ENCODE peak calls at places on chromosomes 11 and 22, in nine cellular contexts. One of them, this sample, is unnamed.

GRCh38 chr11:22044126-22044525 is 148.8 kb upstream of the ANO5 start:
- DNase-seq in T follicular helper cell: no peak
- DNase-seq in IMR-90: no peak
- DNase-seq in substantia nigra: no peak
- DNase-seq in activated CD4-positive, alpha-beta T cell treated with anti-CD3 and anti-CD28 coated beads, Interleukin-2, amount 50 U/mL, for 48 hours: no peak
- DNase-seq in stimulated activated naive CD8-positive, alpha-beta T cell treated with anti-CD3 and anti-CD28 coated beads, Interleukin-15, amount 100 ng/mL, for 72 hours: no peak
- DNase-seq in CD8-positive, alpha-beta memory T cell: no peak
- DNase-seq in stimulated activated CD4-positive, alpha-beta T cell treated with anti-CD3 and anti-CD28 coated beads, Interleukin-1b, Interleukin-23, amount 100 ng/mL, for 1 hour: no peak
- DNase-seq in esophagus squamous epithelium: no peak
- DNase-seq in this sample: no peak

GRCh38 chr11:61701298-61701993 is 21.3 kb downstream of the DAGLA start:
- DNase-seq in T follicular helper cell: no peak
- DNase-seq in IMR-90: peak; percentile 16
- DNase-seq in substantia nigra: no peak
- DNase-seq in activated CD4-positive, alpha-beta T cell treated with anti-CD3 and anti-CD28 coated beads, Interleukin-2, amount 50 U/mL, for 48 hours: no peak
- DNase-seq in stimulated activated naive CD8-positive, alpha-beta T cell treated with anti-CD3 and anti-CD28 coated beads, Interleukin-15, amount 100 ng/mL, for 72 hours: no peak
- DNase-seq in CD8-positive, alpha-beta memory T cell: no peak
- DNase-seq in stimulated activated CD4-positive, alpha-beta T cell treated with anti-CD3 and anti-CD28 coated beads, Interleukin-1b, Interleukin-23, amount 100 ng/mL, for 1 hour: no peak
- DNase-seq in esophagus squamous epithelium: no peak
- DNase-seq in this sample: no peak

GRCh38 chr11:129281471-129282268 is 89.5 kb upstream of the ARHGAP32 start:
- DNase-seq in T follicular helper cell: no peak
- DNase-seq in IMR-90: no peak
- DNase-seq in substantia nigra: no peak
- DNase-seq in activated CD4-positive, alpha-beta T cell treated with anti-CD3 and anti-CD28 coated beads, Interleukin-2, amount 50 U/mL, for 48 hours: no peak
- DNase-seq in stimulated activated naive CD8-positive, alpha-beta T cell treated with anti-CD3 and anti-CD28 coated beads, Interleukin-15, amount 100 ng/mL, for 72 hours: no peak
- DNase-seq in CD8-positive, alpha-beta memory T cell: no peak
- DNase-seq in stimulated activated CD4-positive, alpha-beta T cell treated with anti-CD3 and anti-CD28 coated beads, Interleukin-1b, Interleukin-23, amount 100 ng/mL, for 1 hour: no peak
- DNase-seq in esophagus squamous epithelium: no peak
- DNase-seq in this sample: no peak

GRCh38 chr22:17774206-17774927 is at the start of gene BID:
- DNase-seq in T follicular helper cell: peak; percentile 24
- DNase-seq in IMR-90: peak; percentile 17
- DNase-seq in substantia nigra: no peak
- DNase-seq in activated CD4-positive, alpha-beta T cell treated with anti-CD3 and anti-CD28 coated beads, Interleukin-2, amount 50 U/mL, for 48 hours: peak; percentile 39
- DNase-seq in stimulated activated naive CD8-positive, alpha-beta T cell treated with anti-CD3 and anti-CD28 coated beads, Interleukin-15, amount 100 ng/mL, for 72 hours: no peak
- DNase-seq in CD8-positive, alpha-beta memory T cell: peak; percentile 70
- DNase-seq in stimulated activated CD4-positive, alpha-beta T cell treated with anti-CD3 and anti-CD28 coated beads, Interleukin-1b, Interleukin-23, amount 100 ng/mL, for 1 hour: no peak
- DNase-seq in esophagus squamous epithelium: no peak
- DNase-seq in this sample: no peak

GRCh38 chr22:24049211-24049610 is 38.1 kb downstream of the CABIN1 start:
- DNase-seq in T follicular helper cell: no peak
- DNase-seq in IMR-90: no peak
- DNase-seq in substantia nigra: no peak
- DNase-seq in activated CD4-positive, alpha-beta T cell treated with anti-CD3 and anti-CD28 coated beads, Interleukin-2, amount 50 U/mL, for 48 hours: no peak
- DNase-seq in stimulated activated naive CD8-positive, alpha-beta T cell treated with anti-CD3 and anti-CD28 coated beads, Interleukin-15, amount 100 ng/mL, for 72 hours: no peak
- DNase-seq in CD8-positive, alpha-beta memory T cell: no peak
- DNase-seq in stimulated activated CD4-positive, alpha-beta T cell treated with anti-CD3 and anti-CD28 coated beads, Interleukin-1b, Interleukin-23, amount 100 ng/mL, for 1 hour: no peak
- DNase-seq in esophagus squamous epithelium: no peak
- DNase-seq in this sample: no peak

GRCh38 chr11:12287009-12287373 is 90.4 kb upstream of the PARVA start:
- DNase-seq in T follicular helper cell: no peak
- DNase-seq in IMR-90: peak; percentile 96
- DNase-seq in substantia nigra: no peak
- DNase-seq in activated CD4-positive, alpha-beta T cell treated with anti-CD3 and anti-CD28 coated beads, Interleukin-2, amount 50 U/mL, for 48 hours: no peak
- DNase-seq in stimulated activated naive CD8-positive, alpha-beta T cell treated with anti-CD3 and anti-CD28 coated beads, Interleukin-15, amount 100 ng/mL, for 72 hours: no peak
- DNase-seq in CD8-positive, alpha-beta memory T cell: no peak
- DNase-seq in stimulated activated CD4-positive, alpha-beta T cell treated with anti-CD3 and anti-CD28 coated beads, Interleukin-1b, Interleukin-23, amount 100 ng/mL, for 1 hour: no peak
- DNase-seq in esophagus squamous epithelium: no peak
- DNase-seq in this sample: peak; percentile 97

GRCh38 chr22:44671742-44672141 is 30.3 kb upstream of the PRR5 start:
- DNase-seq in T follicular helper cell: no peak
- DNase-seq in IMR-90: peak; percentile 83
- DNase-seq in substantia nigra: no peak
- DNase-seq in activated CD4-positive, alpha-beta T cell treated with anti-CD3 and anti-CD28 coated beads, Interleukin-2, amount 50 U/mL, for 48 hours: no peak
- DNase-seq in stimulated activated naive CD8-positive, alpha-beta T cell treated with anti-CD3 and anti-CD28 coated beads, Interleukin-15, amount 100 ng/mL, for 72 hours: peak; percentile 50
- DNase-seq in CD8-positive, alpha-beta memory T cell: peak; percentile 64
- DNase-seq in stimulated activated CD4-positive, alpha-beta T cell treated with anti-CD3 and anti-CD28 coated beads, Interleukin-1b, Interleukin-23, amount 100 ng/mL, for 1 hour: no peak
- DNase-seq in esophagus squamous epithelium: no peak
- DNase-seq in this sample: peak; percentile 81

GRCh38 chr22:17897864-17898263 is 123.6 kb upstream of the BID start:
- DNase-seq in T follicular helper cell: no peak
- DNase-seq in IMR-90: no peak
- DNase-seq in substantia nigra: no peak
- DNase-seq in activated CD4-positive, alpha-beta T cell treated with anti-CD3 and anti-CD28 coated beads, Interleukin-2, amount 50 U/mL, for 48 hours: no peak
- DNase-seq in stimulated activated naive CD8-positive, alpha-beta T cell treated with anti-CD3 and anti-CD28 coated beads, Interleukin-15, amount 100 ng/mL, for 72 hours: no peak
- DNase-seq in CD8-positive, alpha-beta memory T cell: no peak
- DNase-seq in stimulated activated CD4-positive, alpha-beta T cell treated with anti-CD3 and anti-CD28 coated beads, Interleukin-1b, Interleukin-23, amount 100 ng/mL, for 1 hour: no peak
- DNase-seq in esophagus squamous epithelium: no peak
- DNase-seq in this sample: no peak

GRCh38 chr11:93939084-93939780 is 81.9 kb upstream of the HEPHL1 start:
- DNase-seq in T follicular helper cell: no peak
- DNase-seq in IMR-90: peak; percentile 11
- DNase-seq in substantia nigra: no peak
- DNase-seq in activated CD4-positive, alpha-beta T cell treated with anti-CD3 and anti-CD28 coated beads, Interleukin-2, amount 50 U/mL, for 48 hours: no peak
- DNase-seq in stimulated activated naive CD8-positive, alpha-beta T cell treated with anti-CD3 and anti-CD28 coated beads, Interleukin-15, amount 100 ng/mL, for 72 hours: no peak
- DNase-seq in CD8-positive, alpha-beta memory T cell: no peak
- DNase-seq in stimulated activated CD4-positive, alpha-beta T cell treated with anti-CD3 and anti-CD28 coated beads, Interleukin-1b, Interleukin-23, amount 100 ng/mL, for 1 hour: no peak
- DNase-seq in esophagus squamous epithelium: no peak
- DNase-seq in this sample: peak; percentile 51

GRCh38 chr11:48047616-48048015 is 67.3 kb downstream of the PTPRJ start:
- DNase-seq in T follicular helper cell: no peak
- DNase-seq in IMR-90: peak; percentile 76
- DNase-seq in substantia nigra: no peak
- DNase-seq in activated CD4-positive, alpha-beta T cell treated with anti-CD3 and anti-CD28 coated beads, Interleukin-2, amount 50 U/mL, for 48 hours: no peak
- DNase-seq in stimulated activated naive CD8-positive, alpha-beta T cell treated with anti-CD3 and anti-CD28 coated beads, Interleukin-15, amount 100 ng/mL, for 72 hours: no peak
- DNase-seq in CD8-positive, alpha-beta memory T cell: no peak
- DNase-seq in stimulated activated CD4-positive, alpha-beta T cell treated with anti-CD3 and anti-CD28 coated beads, Interleukin-1b, Interleukin-23, amount 100 ng/mL, for 1 hour: no peak
- DNase-seq in esophagus squamous epithelium: no peak
- DNase-seq in this sample: peak; percentile 71

GRCh38 chr11:32334822-32335221 is 100.5 kb downstream of the WT1 start:
- DNase-seq in T follicular helper cell: no peak
- DNase-seq in IMR-90: no peak
- DNase-seq in substantia nigra: no peak
- DNase-seq in activated CD4-positive, alpha-beta T cell treated with anti-CD3 and anti-CD28 coated beads, Interleukin-2, amount 50 U/mL, for 48 hours: peak; percentile 49
- DNase-seq in stimulated activated naive CD8-positive, alpha-beta T cell treated with anti-CD3 and anti-CD28 coated beads, Interleukin-15, amount 100 ng/mL, for 72 hours: peak; percentile 29
- DNase-seq in CD8-positive, alpha-beta memory T cell: no peak
- DNase-seq in stimulated activated CD4-positive, alpha-beta T cell treated with anti-CD3 and anti-CD28 coated beads, Interleukin-1b, Interleukin-23, amount 100 ng/mL, for 1 hour: no peak
- DNase-seq in esophagus squamous epithelium: no peak
- DNase-seq in this sample: no peak

GRCh38 chr22:22164541-22165272 is 79.9 kb upstream of the VPREB1 start:
- DNase-seq in T follicular helper cell: no peak
- DNase-seq in IMR-90: no peak
- DNase-seq in substantia nigra: no peak
- DNase-seq in activated CD4-positive, alpha-beta T cell treated with anti-CD3 and anti-CD28 coated beads, Interleukin-2, amount 50 U/mL, for 48 hours: no peak
- DNase-seq in stimulated activated naive CD8-positive, alpha-beta T cell treated with anti-CD3 and anti-CD28 coated beads, Interleukin-15, amount 100 ng/mL, for 72 hours: no peak
- DNase-seq in CD8-positive, alpha-beta memory T cell: no peak
- DNase-seq in stimulated activated CD4-positive, alpha-beta T cell treated with anti-CD3 and anti-CD28 coated beads, Interleukin-1b, Interleukin-23, amount 100 ng/mL, for 1 hour: no peak
- DNase-seq in esophagus squamous epithelium: no peak
- DNase-seq in this sample: no peak

GRCh38 chr22:20431520-20432237 is 5.9 kb downstream of the SCARF2 start:
- DNase-seq in T follicular helper cell: no peak
- DNase-seq in IMR-90: no peak
- DNase-seq in substantia nigra: no peak
- DNase-seq in activated CD4-positive, alpha-beta T cell treated with anti-CD3 and anti-CD28 coated beads, Interleukin-2, amount 50 U/mL, for 48 hours: no peak
- DNase-seq in stimulated activated naive CD8-positive, alpha-beta T cell treated with anti-CD3 and anti-CD28 coated beads, Interleukin-15, amount 100 ng/mL, for 72 hours: no peak
- DNase-seq in CD8-positive, alpha-beta memory T cell: peak; percentile 45
- DNase-seq in stimulated activated CD4-positive, alpha-beta T cell treated with anti-CD3 and anti-CD28 coated beads, Interleukin-1b, Interleukin-23, amount 100 ng/mL, for 1 hour: no peak
- DNase-seq in esophagus squamous epithelium: no peak
- DNase-seq in this sample: no peak

GRCh38 chr11:70080763-70081162 is 2.6 kb downstream of the ANO1 start:
- DNase-seq in T follicular helper cell: no peak
- DNase-seq in IMR-90: no peak
- DNase-seq in substantia nigra: no peak
- DNase-seq in activated CD4-positive, alpha-beta T cell treated with anti-CD3 and anti-CD28 coated beads, Interleukin-2, amount 50 U/mL, for 48 hours: no peak
- DNase-seq in stimulated activated naive CD8-positive, alpha-beta T cell treated with anti-CD3 and anti-CD28 coated beads, Interleukin-15, amount 100 ng/mL, for 72 hours: no peak
- DNase-seq in CD8-positive, alpha-beta memory T cell: no peak
- DNase-seq in stimulated activated CD4-positive, alpha-beta T cell treated with anti-CD3 and anti-CD28 coated beads, Interleukin-1b, Interleukin-23, amount 100 ng/mL, for 1 hour: no peak
- DNase-seq in esophagus squamous epithelium: no peak
- DNase-seq in this sample: no peak

GRCh38 chr11:92453055-92453454 is 228.4 kb downstream of the FAT3 start:
- DNase-seq in T follicular helper cell: no peak
- DNase-seq in IMR-90: peak; percentile 78
- DNase-seq in substantia nigra: no peak
- DNase-seq in activated CD4-positive, alpha-beta T cell treated with anti-CD3 and anti-CD28 coated beads, Interleukin-2, amount 50 U/mL, for 48 hours: no peak
- DNase-seq in stimulated activated naive CD8-positive, alpha-beta T cell treated with anti-CD3 and anti-CD28 coated beads, Interleukin-15, amount 100 ng/mL, for 72 hours: no peak
- DNase-seq in CD8-positive, alpha-beta memory T cell: no peak
- DNase-seq in stimulated activated CD4-positive, alpha-beta T cell treated with anti-CD3 and anti-CD28 coated beads, Interleukin-1b, Interleukin-23, amount 100 ng/mL, for 1 hour: no peak
- DNase-seq in esophagus squamous epithelium: no peak
- DNase-seq in this sample: peak; percentile 55

GRCh38 chr22:35575116-35575748 is 34.6 kb downstream of the RASD2 start:
- DNase-seq in T follicular helper cell: no peak
- DNase-seq in IMR-90: no peak
- DNase-seq in substantia nigra: no peak
- DNase-seq in activated CD4-positive, alpha-beta T cell treated with anti-CD3 and anti-CD28 coated beads, Interleukin-2, amount 50 U/mL, for 48 hours: no peak
- DNase-seq in stimulated activated naive CD8-positive, alpha-beta T cell treated with anti-CD3 and anti-CD28 coated beads, Interleukin-15, amount 100 ng/mL, for 72 hours: no peak
- DNase-seq in CD8-positive, alpha-beta memory T cell: no peak
- DNase-seq in stimulated activated CD4-positive, alpha-beta T cell treated with anti-CD3 and anti-CD28 coated beads, Interleukin-1b, Interleukin-23, amount 100 ng/mL, for 1 hour: no peak
- DNase-seq in esophagus squamous epithelium: no peak
- DNase-seq in this sample: no peak

GRCh38 chr22:49382451-49382735 is 445.3 kb downstream of the BRD1 start:
- DNase-seq in T follicular helper cell: no peak
- DNase-seq in IMR-90: no peak
- DNase-seq in substantia nigra: no peak
- DNase-seq in activated CD4-positive, alpha-beta T cell treated with anti-CD3 and anti-CD28 coated beads, Interleukin-2, amount 50 U/mL, for 48 hours: no peak
- DNase-seq in stimulated activated naive CD8-positive, alpha-beta T cell treated with anti-CD3 and anti-CD28 coated beads, Interleukin-15, amount 100 ng/mL, for 72 hours: no peak
- DNase-seq in CD8-positive, alpha-beta memory T cell: no peak
- DNase-seq in stimulated activated CD4-positive, alpha-beta T cell treated with anti-CD3 and anti-CD28 coated beads, Interleukin-1b, Interleukin-23, amount 100 ng/mL, for 1 hour: no peak
- DNase-seq in esophagus squamous epithelium: no peak
- DNase-seq in this sample: no peak

This sample was measured in amniotic epithelial cell.